ENCODE peak calls at places on chromosomes 1 and 21, in six cellular contexts. D, F, B, Y, I and U are unnamed samples.

GRCh38 chr1:45793942-45794604 is 9.3 kb upstream of the MAST2 start:
- DNase-seq in D (no peak), B (no peak), I (no peak), F (no peak), Y (no peak), U (no peak)

GRCh38 chr1:8875216-8875861 is 3.1 kb downstream of the ENO1 start:
- DNase-seq in Y (no peak), I (no peak), B (no peak), D (peak), F (no peak), U (no peak)

GRCh38 chr21:41425954-41426655 is at the start of gene MX1:
- DNase-seq in D (peak), F (no peak), I (peak), B (peak), Y (peak), U (peak)

GRCh38 chr1:119276558-119276957 is 92.0 kb upstream of the HAO2 start:
- DNase-seq in I (peak), Y (no peak), D (no peak), B (no peak), F (no peak), U (no peak)

GRCh38 chr21:26100573-26100972 is 70.0 kb downstream of the APP start:
- DNase-seq in I (no peak), B (no peak), D (peak), F (no peak), Y (no peak), U (no peak)

GRCh38 chr1:209621329-209621728 is 30.9 kb downstream of the LAMB3 start:
- DNase-seq in Y (no peak), D (no peak), F (no peak), I (peak), B (no peak), U (no peak)

GRCh38 chr1:113197662-113198330 is 124.8 kb downstream of the LRIG2 start:
- DNase-seq in B (no peak), Y (no peak), D (no peak), I (no peak), F (no peak), U (no peak)

GRCh38 chr1:228807904-228808487 is 72.7 kb downstream of the RHOU start:
- DNase-seq in I (no peak), F (no peak), B (no peak), Y (peak), D (no peak), U (no peak)

GRCh38 chr1:145993618-145994390 is 2.6 kb downstream of the TXNIP start:
- DNase-seq in D (no peak), I (no peak), B (no peak), F (no peak), Y (no peak), U (no peak)

GRCh38 chr1:236159704-236160539 is 17.6 kb downstream of the GPR137B start:
- DNase-seq in B (no peak), Y (no peak), F (no peak), D (no peak), I (no peak), U (peak)

GRCh38 chr1:210332719-210333398 is 4.2 kb downstream of the HHAT start:
- DNase-seq in B (no peak), F (no peak), Y (no peak), D (no peak), I (peak), U (no peak)

GRCh38 chr1:228059536-228060457 is 22.7 kb upstream of the ARF1 start:
- DNase-seq in I (peak), D (peak), B (peak), F (no peak), Y (peak), U (peak)

GRCh38 chr1:84724128-84724860 is 34.0 kb upstream of the SSX2IP start:
- DNase-seq in Y (peak), I (no peak), D (no peak), F (peak), B (no peak), U (peak)

GRCh38 chr1:30778156-30778978 is 20.8 kb upstream of the LAPTM5 start:
- DNase-seq in F (no peak), D (peak), Y (no peak), I (peak), B (peak), U (no peak)

GRCh38 chr1:26862781-26863676 is at the start of gene SFN:
- DNase-seq in D (peak), Y (peak), B (peak), I (peak), F (peak), U (peak)

GRCh38 chr1:59229138-59229537 is 67.8 kb upstream of the FGGY start:
- DNase-seq in F (no peak), D (no peak), Y (no peak), I (no peak), B (no peak), U (no peak)

GRCh38 chr1:115114308-115114707 is 25.0 kb upstream of the TSPAN2 start:
- DNase-seq in B (peak), F (no peak), D (peak), Y (no peak), I (peak), U (no peak)

GRCh38 chr1:177753655-177754054 is 216.2 kb downstream of the SEC16B start:
- DNase-seq in Y (no peak), F (no peak), B (no peak), I (no peak), D (no peak), U (no peak)

GRCh38 chr1:12124693-12125421 is 41.9 kb upstream of the TNFRSF1B start:
- DNase-seq in F (peak), Y (peak), B (peak), I (peak), D (peak), U (peak)

GRCh38 chr1:11680270-11681070 is 478 bp downstream of the MAD2L2 start:
- DNase-seq in B (no peak), Y (peak), I (no peak), D (peak), F (no peak), U (no peak)